ENCODE peak calls at places on chromosome 16, in eight cellular contexts. G, Z, P, E, J, O, I and B are unnamed samples.

GRCh38 chr16:57134982-57135381 is 42.6 kb downstream of the CPNE2 start:
- DNase-seq in Z (no peak), I (no peak), G (peak), J (no peak), P (no peak), O (peak), E (no peak), B (no peak)

GRCh38 chr16:3188925-3189825 is 1.2 kb downstream of the OR1F1 start:
- DNase-seq in E (no peak), G (peak), Z (no peak), O (no peak), I (peak), J (no peak), P (no peak), B (peak)

GRCh38 chr16:54050281-54051210 is 236.0 kb downstream of the IRX3 start:
- DNase-seq in O (no peak), I (peak), J (no peak), E (no peak), P (no peak), G (no peak), Z (no peak), B (peak)

GRCh38 chr16:2826591-2827480 is 3.3 kb upstream of the ZG16B start:
- DNase-seq in G (no peak), O (no peak), J (no peak), I (no peak), P (no peak), E (no peak), Z (no peak), B (no peak)

GRCh38 chr16:86764551-86764950 is 186.2 kb downstream of the FOXL1 start:
- DNase-seq in I (no peak), O (no peak), P (no peak), E (no peak), J (no peak), Z (no peak), G (no peak), B (no peak)

GRCh38 chr16:62066747-62067146 is 30.5 kb upstream of the CDH8 start:
- DNase-seq in G (no peak), Z (no peak), O (no peak), I (no peak), J (no peak), E (no peak), P (no peak), B (no peak)

GRCh38 chr16:87459833-87460232 is 33.0 kb downstream of the ZCCHC14 start:
- DNase-seq in G (no peak), E (no peak), P (no peak), O (no peak), J (no peak), Z (no peak), I (no peak), B (no peak)

GRCh38 chr16:5220705-5221104 is 123.1 kb upstream of the EEF2KMT start:
- DNase-seq in Z (no peak), J (no peak), O (no peak), G (no peak), P (no peak), E (no peak), I (no peak), B (no peak)

GRCh38 chr16:77877712-77878111 is 89.3 kb downstream of the VAT1L start:
- DNase-seq in P (no peak), Z (no peak), I (no peak), G (peak), O (no peak), J (no peak), E (no peak), B (peak)

GRCh38 chr16:57696240-57696639 is 1.6 kb downstream of the DRC7 start:
- DNase-seq in O (no peak), J (no peak), G (no peak), E (peak), Z (no peak), I (no peak), P (no peak), B (no peak)

GRCh38 chr16:78364501-78364900 is 265.0 kb downstream of the WWOX start:
- DNase-seq in O (no peak), Z (no peak), J (no peak), I (no peak), P (no peak), E (no peak), G (no peak), B (no peak)

GRCh38 chr16:49009204-49009603 is 272.4 kb downstream of the CBLN1 start:
- DNase-seq in E (no peak), Z (no peak), I (no peak), G (no peak), P (no peak), J (no peak), O (no peak), B (no peak)

GRCh38 chr16:51544850-51545467 is 393.9 kb upstream of the SALL1 start:
- DNase-seq in Z (no peak), O (no peak), J (no peak), E (no peak), P (no peak), I (peak), G (no peak), B (no peak)
- H3K4me3 ChIP-seq in Z (no peak), O (no peak), J (no peak), E (no peak), P (no peak), I (peak), G (no peak), B (no peak)

GRCh38 chr16:12803203-12804093 is at the start of gene CPPED1:
- DNase-seq in G (peak), O (peak), Z (peak), E (peak), P (peak), I (peak), J (peak), B (peak)

GRCh38 chr16:12800751-12801308 is 2.9 kb downstream of the CPPED1 start:
- DNase-seq in I (no peak), Z (no peak), E (no peak), G (no peak), O (no peak), J (no peak), P (no peak), B (no peak)

GRCh38 chr16:12802661-12803060 is 1.0 kb downstream of the CPPED1 start:
- DNase-seq in Z (no peak), E (no peak), J (no peak), O (no peak), P (no peak), I (no peak), G (no peak), B (no peak)

GRCh38 chr16:12802048-12802447 is 1.6 kb downstream of the CPPED1 start:
- DNase-seq in E (no peak), J (no peak), O (no peak), P (no peak), Z (no peak), I (no peak), G (no peak), B (no peak)

GRCh38 chr16:12801511-12802042 is 2.1 kb downstream of the CPPED1 start:
- DNase-seq in J (no peak), E (peak), G (no peak), Z (peak), P (peak), I (no peak), O (no peak), B (peak)
- H3K4me3 ChIP-seq in J (no peak), E (peak), G (no peak), Z (no peak), P (no peak), I (no peak), O (no peak), B (no peak)

GRCh38 chr16:1492082-1492922 is 858 bp upstream of the TELO2 start:
- DNase-seq in O (no peak), G (no peak), J (no peak), E (no peak), P (no peak), I (no peak), Z (no peak), B (no peak)
- H3K4me3 ChIP-seq in O (peak), G (peak), J (peak), E (peak), P (no peak), I (peak), Z (peak), B (no peak)

GRCh38 chr16:23194497-23195221 is 12.1 kb downstream of the SCNN1G start:
- DNase-seq in I (no peak), J (no peak), G (no peak), Z (no peak), O (no peak), E (no peak), P (no peak), B (no peak)
- H3K4me3 ChIP-seq in I (no peak), J (no peak), G (no peak), Z (no peak), O (no peak), E (no peak), P (no peak), B (no peak)

GRCh38 chr16:71230122-71230845 is at the start of gene HYDIN:
- DNase-seq in Z (no peak), P (peak), G (peak), E (no peak), I (peak), J (peak), O (peak), B (peak)
- H3K4me3 ChIP-seq in Z (no peak), P (no peak), G (peak), E (no peak), I (peak), J (peak), O (peak), B (peak)